ENCODE peak calls at places on chromosomes 3 and 15, in five cellular contexts. R is endothelial cell, X is WTC11, G is MCF 10A, H is SK-N-SH. K is an unnamed sample.

GRCh38 chr15:27906802-27907201 is 192.3 kb downstream of the OCA2 start:
- DNase-seq in X (no peak), G (no peak), H (no peak), R (no peak), K (no peak)

GRCh38 chr15:85554852-85555521 is 174.6 kb downstream of the AKAP13 start:
- DNase-seq in G (no peak), X (no peak), H (no peak), R (no peak), K (no peak)

GRCh38 chr15:62665449-62665848 is 377.1 kb upstream of the TPM1 start:
- DNase-seq in X (no peak), H (no peak), R (peak), G (no peak), K (no peak)

GRCh38 chr15:69538381-69538780 is 85.8 kb downstream of the RPLP1 start:
- DNase-seq in G (no peak), X (no peak), H (peak), R (no peak), K (no peak)

GRCh38 chr3:13539285-13539625 is 9.7 kb upstream of the FBLN2 start:
- DNase-seq in G (peak), X (no peak), H (no peak), R (no peak), K (no peak)

GRCh38 chr3:149702691-149703426 is 45.0 kb upstream of the WWTR1 start:
- DNase-seq in H (no peak), G (peak), R (no peak), X (no peak), K (no peak)

GRCh38 chr15:101429191-101429590 is 60.3 kb downstream of the PCSK6 start:
- DNase-seq in R (no peak), X (no peak), H (no peak), G (no peak), K (no peak)

GRCh38 chr3:157240413-157240812 is 80.5 kb upstream of the CCNL1 start:
- DNase-seq in H (no peak), X (no peak), G (no peak), R (no peak), K (no peak)

GRCh38 chr3:10703875-10704274 is 112.2 kb upstream of the SLC6A11 start:
- DNase-seq in H (peak), R (peak), G (peak), X (peak), K (peak)

GRCh38 chr15:55737373-55737772 is 5.6 kb downstream of the PRTG start:
- DNase-seq in G (no peak), H (peak), R (peak), X (no peak), K (no peak)

DNA sequence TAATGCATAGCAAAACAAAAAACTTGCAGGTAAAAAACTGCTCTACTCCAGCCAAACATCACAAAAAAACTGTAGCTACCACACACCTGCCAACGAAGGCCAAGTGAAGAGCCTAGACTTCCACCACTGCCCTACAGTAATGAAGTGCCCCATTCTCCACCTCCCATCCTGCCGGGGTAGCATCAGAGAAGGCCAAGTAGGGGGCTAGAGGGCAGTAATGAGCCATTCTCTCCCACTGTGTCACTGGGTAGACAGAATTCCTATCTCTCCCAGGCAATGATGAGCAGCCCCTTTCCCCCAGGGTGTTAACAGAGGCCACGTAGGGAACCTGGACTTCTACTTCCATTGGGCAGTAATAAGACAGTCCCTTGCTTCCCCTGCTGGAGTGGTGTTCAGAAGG is 9.5 kb downstream of the SEC22C start:
- DNase-seq in H (peak), X (peak), G (peak), R (peak), K (peak)
- TF ChIP-seq CTCF in H (peak), X (peak), G (peak), R (peak), K (peak)

DNA sequence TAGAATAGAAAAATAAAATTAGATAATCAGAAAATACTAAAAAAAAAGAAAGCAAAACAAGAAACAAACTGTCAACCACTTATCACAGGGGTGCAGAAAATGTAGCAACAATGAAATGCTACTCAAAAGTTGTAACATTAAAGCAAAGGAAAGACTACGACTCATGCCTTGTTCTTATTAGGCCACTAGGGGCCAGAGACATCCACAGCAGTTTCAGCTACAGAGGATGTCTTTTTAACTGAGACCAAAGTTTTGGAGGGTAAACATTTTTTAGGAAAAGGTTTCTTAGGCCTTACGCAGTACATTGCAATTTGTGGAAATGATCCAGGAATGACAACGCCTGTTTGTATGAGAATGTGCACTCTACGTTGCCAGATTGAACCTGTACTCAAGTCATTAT is 15.4 kb upstream of the CADM2 start:
- DNase-seq in G (no peak), X (no peak), H (peak), R (no peak), K (no peak)
- TF ChIP-seq CTCF in G (peak), X (peak), H (peak), R (peak), K (no peak)

DNA sequence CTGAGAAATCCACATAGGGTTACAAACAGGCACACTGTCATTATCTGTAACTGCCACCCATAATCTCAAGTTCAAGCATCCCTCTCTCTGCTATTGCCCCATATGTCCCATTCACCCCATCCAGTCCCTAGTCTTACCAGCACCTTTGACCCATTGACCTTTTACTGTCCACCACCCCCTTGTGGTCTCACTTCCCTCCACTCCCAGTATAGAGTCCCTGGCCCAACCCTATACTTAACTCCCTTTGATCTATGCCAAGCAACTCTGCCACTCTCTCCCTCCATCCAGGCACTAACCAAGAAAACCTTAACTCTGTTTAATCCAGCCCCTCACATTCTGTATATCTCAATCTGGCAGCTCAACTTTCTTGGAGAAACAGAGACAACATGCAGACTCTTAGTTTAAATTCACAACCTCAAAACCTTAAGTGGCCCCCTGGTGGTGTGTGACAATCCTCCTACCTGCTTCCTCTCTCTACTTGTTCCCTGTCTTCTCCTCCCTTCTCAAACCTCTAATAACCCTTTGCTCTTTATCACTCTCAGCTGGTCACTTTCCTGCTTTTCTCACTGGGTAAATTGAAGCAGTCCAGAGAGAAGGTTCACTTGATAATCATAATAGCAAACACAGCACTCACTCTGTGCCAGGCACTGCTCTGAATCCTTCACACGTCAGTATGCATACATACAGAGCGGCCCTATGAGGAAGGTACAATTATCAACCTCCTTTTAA is 162.7 kb downstream of the STT3B start:
- DNase-seq in X (peak), R (peak), G (peak), H (no peak), K (peak)
- TF ChIP-seq CTCF in X (peak), R (no peak), G (peak), H (peak), K (peak)

GRCh38 chr15:74955796-74956647 is 550 bp downstream of the RPP25 start:
- DNase-seq in H (peak), R (peak), G (no peak), X (peak), K (peak)

GRCh38 chr15:74958320-74958907 is 1.8 kb upstream of the RPP25 start:
- DNase-seq in H (peak), X (peak), G (no peak), R (peak), K (peak)

GRCh38 chr15:74957301-74958035 is 896 bp upstream of the RPP25 start:
- DNase-seq in X (peak), G (peak), R (peak), H (no peak), K (no peak)

GRCh38 chr15:74955017-74955416 is 1.6 kb downstream of the RPP25 start:
- DNase-seq in G (no peak), R (no peak), H (peak), X (no peak), K (no peak)

DNA sequence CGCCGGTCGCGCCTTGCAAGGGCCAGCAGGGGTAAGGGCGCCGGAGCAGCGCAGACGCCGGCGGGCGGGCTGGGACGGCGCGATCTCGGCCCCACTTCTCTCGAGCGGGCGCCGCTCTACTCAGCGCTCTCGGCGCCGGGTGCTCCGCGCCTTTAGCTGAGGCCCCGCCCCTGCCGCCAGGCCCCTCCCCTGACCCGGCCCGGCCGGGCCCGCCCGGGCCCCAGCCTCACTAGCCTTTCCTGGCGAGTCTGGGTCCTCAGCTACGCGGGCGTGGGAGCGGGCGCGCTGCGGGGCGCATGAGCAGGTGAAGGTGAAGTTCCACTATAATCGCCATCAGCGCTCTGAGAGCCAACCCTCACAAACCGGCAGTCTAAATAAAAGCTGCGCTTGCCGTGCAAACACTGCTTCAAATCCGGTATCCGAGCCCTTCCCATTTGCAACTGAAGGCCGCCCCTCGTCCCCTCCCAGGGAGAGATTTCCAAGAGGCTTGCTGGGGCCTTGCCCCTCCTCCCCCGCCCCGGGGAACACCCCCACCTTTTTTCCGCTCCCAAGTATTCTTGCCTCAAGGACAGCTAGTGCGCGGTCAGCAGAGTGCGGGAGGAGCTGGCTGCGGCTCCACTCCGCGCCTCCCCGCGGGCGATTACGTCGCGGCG is at the start of gene RPP25:
- DNase-seq in X (peak), H (peak), G (peak), R (peak), K (peak)
- TF ChIP-seq CTCF in X (no peak), H (no peak), G (no peak), R (no peak), K (no peak)

DNA sequence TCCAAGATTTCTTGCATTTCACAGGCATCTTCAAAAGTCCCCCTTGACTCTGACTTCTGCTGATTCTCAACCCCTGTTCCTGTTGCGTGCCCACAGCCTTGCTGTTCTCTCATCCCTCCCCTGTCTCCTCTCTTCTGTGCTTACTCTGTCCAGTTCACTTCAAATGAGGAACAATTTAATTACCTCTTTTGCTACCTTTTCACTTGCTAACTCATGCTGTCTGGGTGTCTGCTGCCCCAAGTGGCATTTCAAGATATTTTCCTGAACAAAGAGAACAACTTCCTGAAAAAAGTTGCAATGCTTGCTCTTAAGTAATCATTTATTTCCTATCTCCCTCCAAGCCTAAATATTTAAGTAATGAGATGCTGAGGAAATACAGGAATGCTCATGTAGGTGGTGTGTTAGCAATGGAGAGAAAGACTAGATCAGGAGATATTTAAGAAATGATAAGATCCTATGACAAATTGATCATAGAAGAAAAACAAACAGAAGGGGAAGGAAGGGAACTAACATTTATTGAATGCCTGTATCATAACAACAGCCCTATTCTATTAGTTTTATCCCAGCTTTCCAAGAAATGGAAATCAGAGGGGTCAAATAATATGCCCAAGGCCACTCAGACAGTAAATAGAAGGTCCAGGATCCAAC is 42.2 kb downstream of the SV2B start:
- DNase-seq in X (no peak), H (no peak), G (peak), R (no peak), K (peak)
- TF ChIP-seq CTCF in X (peak), H (peak), G (peak), R (peak), K (peak)

DNA sequence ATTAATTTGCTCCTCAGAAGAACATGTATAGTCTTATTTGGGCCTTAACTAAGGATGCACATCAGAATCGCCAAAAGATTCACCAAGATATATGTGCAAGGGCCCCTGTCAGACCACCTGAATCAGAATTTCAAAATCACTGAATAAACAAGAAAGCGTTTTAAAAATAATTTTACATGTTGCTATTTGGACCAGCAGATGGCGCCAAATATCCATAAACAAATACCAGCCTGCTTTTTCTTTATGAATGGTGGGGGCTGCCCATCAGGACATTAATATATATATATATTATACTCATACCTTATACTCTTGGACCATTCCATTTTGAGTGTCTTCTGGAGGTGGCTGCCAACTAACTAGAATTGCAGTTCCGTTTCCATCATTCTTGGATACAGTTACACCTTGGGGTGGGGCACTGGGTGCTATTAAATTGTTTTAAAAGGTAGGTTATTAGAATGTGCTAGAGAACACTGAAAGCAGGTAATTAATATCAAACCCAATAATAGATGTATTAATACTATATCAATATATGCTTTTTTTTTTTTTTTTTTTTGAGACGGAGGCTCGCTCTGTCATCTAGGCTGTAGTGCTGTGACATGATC is 1108.3 kb downstream of the ROBO1 start:
- DNase-seq in X (no peak), G (peak), R (peak), H (peak), K (peak)
- TF ChIP-seq CTCF in X (peak), G (peak), R (peak), H (peak), K (peak)

GRCh38 chr3:195895078-195895899 is 13.1 kb downstream of the TNK2 start:
- DNase-seq in R (peak), H (peak), X (no peak), G (peak), K (peak)
- TF ChIP-seq CTCF in R (peak), H (no peak), X (no peak), G (no peak), K (peak)